ENCODE peak calls at places on chromosomes 4 and X, in eight cellular contexts. Z, L, Q, N, D, C, W and O are unnamed samples.

GRCh38 chrX:134736351-134736750 is 78.1 kb upstream of the PLAC1 start:
- DNase-seq in Q (no peak), N (no peak), D (no peak), C (no peak), L (no peak), W (no peak), Z (no peak), O (no peak)

GRCh38 chrX:79080131-79080530 is 64.4 kb upstream of the GPR174 start:
- DNase-seq in Z (no peak), N (no peak), Q (no peak), W (no peak), D (no peak), L (no peak), C (no peak), O (no peak)

GRCh38 chrX:94831364-94831763 is 1157.4 kb downstream of the FAM133A start:
- DNase-seq in D (peak), C (no peak), N (no peak), Q (no peak), W (peak), L (no peak), Z (no peak), O (no peak)

GRCh38 chrX:36974896-36975295 is 33.3 kb upstream of the FAM47C start:
- DNase-seq in N (no peak), D (no peak), W (no peak), Q (no peak), L (no peak), C (no peak), Z (no peak), O (no peak)

GRCh38 chr4:78960926-78961325 is 21.7 kb upstream of the PAQR3 start:
- DNase-seq in Q (no peak), C (no peak), L (no peak), D (no peak), N (no peak), Z (no peak), W (no peak), O (no peak)

GRCh38 chr4:121484633-121485032 is 103.8 kb upstream of the QRFPR start:
- DNase-seq in N (no peak), C (no peak), L (peak), Q (peak), W (peak), D (peak), Z (peak), O (peak)

GRCh38 chr4:119623025-119623424 is 5.6 kb downstream of the PDE5A start:
- DNase-seq in N (no peak), L (no peak), W (no peak), Z (no peak), D (peak), C (no peak), Q (no peak), O (no peak)

GRCh38 chr4:26021417-26022345 is 107.7 kb downstream of the SMIM20 start:
- DNase-seq in C (no peak), L (no peak), D (no peak), N (no peak), Z (no peak), Q (peak), W (no peak), O (no peak)

GRCh38 chrX:11423362-11423818 is 130.2 kb downstream of the AMELX start:
- DNase-seq in L (peak), Q (no peak), W (no peak), N (peak), Z (no peak), C (no peak), D (peak), O (no peak)

GRCh38 chr4:1406946-1407656 is 859 bp upstream of the NKX1-1 start:
- DNase-seq in Q (no peak), D (no peak), C (no peak), N (no peak), L (no peak), Z (no peak), W (peak), O (no peak)

GRCh38 chr4:127484101-127484500 is 148.7 kb upstream of the INTU start:
- DNase-seq in L (no peak), Z (no peak), D (no peak), N (no peak), Q (no peak), W (no peak), C (no peak), O (no peak)

GRCh38 chr4:127482049-127482448 is 150.7 kb upstream of the INTU start:
- DNase-seq in Z (no peak), Q (no peak), N (no peak), D (no peak), L (no peak), W (no peak), C (no peak), O (no peak)

DNA sequence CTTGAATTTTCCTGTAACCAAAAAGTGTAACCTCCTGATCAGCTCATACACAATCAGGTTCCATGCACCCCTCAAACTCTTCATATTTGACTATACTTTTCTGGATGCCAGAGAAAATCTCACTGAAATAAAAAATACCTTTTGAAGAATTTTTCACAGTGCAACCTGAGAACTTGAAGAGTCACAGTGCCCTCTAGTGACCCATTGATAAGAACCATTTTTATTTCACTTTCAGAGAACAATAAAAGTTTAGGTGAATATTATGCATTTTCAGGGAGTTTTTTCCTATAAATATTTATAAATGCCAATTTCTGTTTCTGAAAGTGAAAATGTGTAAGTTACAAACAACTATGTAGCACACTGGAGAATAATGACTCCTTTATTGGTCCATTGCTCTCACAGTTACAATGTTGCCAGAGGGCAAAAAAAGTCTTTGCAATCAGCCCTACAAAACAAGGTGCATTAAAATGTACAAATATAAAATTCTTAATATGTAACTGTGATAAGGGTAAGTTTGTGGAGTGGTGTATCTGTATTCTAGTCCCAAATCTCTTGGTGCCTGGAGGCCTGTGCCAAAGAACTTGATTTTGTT is 153.6 kb upstream of the INTU start:
- DNase-seq in C (no peak), Z (peak), W (peak), N (no peak), D (peak), Q (peak), L (peak), O (peak)
- TF ChIP-seq RAD21 in C (peak), Z (peak), W (peak), N (peak), D (peak), Q (peak), L (peak), O (no peak)

GRCh38 chr4:141652161-141652778 is 15.9 kb downstream of the IL15 start:
- DNase-seq in C (no peak), Q (no peak), Z (no peak), L (no peak), D (peak), W (no peak), N (no peak), O (no peak)

GRCh38 chr4:141657550-141657949 is 21.2 kb downstream of the IL15 start:
- DNase-seq in D (no peak), C (no peak), W (no peak), Q (no peak), N (no peak), Z (no peak), L (no peak), O (no peak)

GRCh38 chr4:141658316-141658715 is 21.9 kb downstream of the IL15 start:
- DNase-seq in L (no peak), Q (no peak), Z (no peak), W (no peak), D (no peak), N (no peak), C (no peak), O (no peak)

GRCh38 chr4:141656031-141656430 is 19.6 kb downstream of the IL15 start:
- DNase-seq in Z (no peak), D (no peak), W (no peak), Q (no peak), N (no peak), L (no peak), C (no peak), O (no peak)

GRCh38 chr4:141654098-141654497 is 17.7 kb downstream of the IL15 start:
- DNase-seq in W (no peak), Z (no peak), L (no peak), C (peak), D (peak), Q (no peak), N (no peak), O (no peak)
- TF ChIP-seq RAD21 in W (peak), Z (peak), L (no peak), C (peak), D (peak), Q (peak), N (no peak), O (no peak)

DNA sequence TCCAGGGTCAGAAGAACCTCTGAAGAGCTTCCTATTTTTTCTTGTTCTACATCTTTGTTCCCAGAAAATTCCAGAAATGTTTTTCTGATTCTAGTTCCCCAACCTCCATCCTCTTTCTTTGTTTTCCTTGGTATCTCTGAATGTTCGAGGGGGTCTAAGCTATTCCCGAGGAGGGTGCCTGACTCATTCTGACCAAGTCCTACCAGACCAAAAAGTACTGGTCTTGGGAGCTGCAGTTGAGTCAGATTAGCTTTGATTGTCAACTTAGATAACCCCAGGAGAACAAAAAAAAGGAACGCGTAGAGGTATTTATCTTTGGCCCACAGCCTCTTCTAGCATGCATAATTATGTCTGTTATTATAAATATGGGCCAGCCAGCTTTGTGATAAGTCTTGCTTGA is 12.1 kb upstream of the TENM3 start:
- DNase-seq in C (no peak), N (no peak), D (peak), L (no peak), Q (no peak), W (no peak), Z (no peak), O (no peak)
- TF ChIP-seq RAD21 in C (no peak), N (no peak), D (no peak), L (no peak), Q (no peak), W (no peak), Z (no peak), O (no peak)

DNA sequence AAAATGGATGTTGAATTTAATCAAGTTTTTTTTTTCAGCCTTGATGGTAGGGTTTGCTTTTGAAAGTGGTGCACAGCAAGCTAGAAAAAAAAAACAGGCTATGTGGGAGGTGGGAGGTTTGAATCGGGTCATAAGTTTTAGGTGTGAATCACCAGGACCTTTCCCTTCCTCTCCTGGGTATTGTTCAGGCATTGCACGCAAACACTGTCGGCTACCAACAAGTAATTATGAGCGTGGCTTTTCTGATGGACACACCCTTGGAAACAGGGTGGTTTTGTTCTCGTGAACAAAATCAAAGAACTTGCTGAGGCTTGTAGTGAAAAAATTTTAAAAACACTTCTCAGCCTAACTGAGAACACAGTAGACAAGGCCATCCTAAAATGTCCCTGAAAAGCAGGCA is 18.1 kb downstream of the PIR start:
- DNase-seq in N (no peak), D (no peak), Z (no peak), L (no peak), C (no peak), W (no peak), Q (no peak), O (no peak)
- TF ChIP-seq RAD21 in N (no peak), D (no peak), Z (no peak), L (no peak), C (no peak), W (no peak), Q (no peak), O (no peak)

GRCh38 chr4:107989162-107989536 is 540 bp upstream of the HADH start:
- DNase-seq in D (no peak), C (no peak), Z (no peak), L (no peak), N (no peak), Q (no peak), W (no peak), O (peak)
- TF ChIP-seq RAD21 in D (no peak), C (no peak), Z (no peak), L (no peak), N (no peak), Q (no peak), W (no peak), O (no peak)

DNA sequence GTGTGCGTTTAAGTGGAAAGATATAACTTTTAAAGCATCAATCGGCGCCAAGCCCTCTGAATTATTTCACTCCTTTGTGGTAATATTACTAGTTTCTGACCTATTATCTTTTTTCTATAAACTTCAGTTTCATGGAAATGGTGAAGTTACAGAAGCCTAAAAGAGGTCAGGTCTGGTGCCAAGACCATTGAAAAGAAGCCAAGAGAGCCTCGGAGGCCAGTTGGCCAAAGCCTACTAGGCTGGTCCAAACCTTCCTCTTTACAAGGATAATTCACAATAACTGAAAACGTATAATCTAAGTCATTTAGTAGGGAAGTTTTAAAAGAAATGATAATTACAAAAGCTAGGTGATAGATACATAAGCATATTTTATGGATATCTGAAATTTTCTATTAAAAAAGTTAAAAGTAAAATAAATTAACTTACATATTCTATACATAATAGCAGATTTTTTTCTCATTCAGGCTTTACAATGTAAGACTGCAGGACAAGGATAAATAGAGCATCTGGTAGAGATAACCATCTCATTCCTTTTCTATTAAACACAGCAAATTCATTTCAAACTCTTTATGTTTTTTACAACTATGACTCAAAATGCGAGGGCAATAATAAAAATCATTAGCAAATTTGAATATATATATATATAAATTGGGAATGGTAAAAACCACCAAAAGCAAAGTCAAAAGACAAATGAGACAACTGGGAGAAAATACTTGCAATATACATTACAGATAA is 49.2 kb downstream of the WDFY3 start:
- DNase-seq in L (no peak), W (no peak), N (no peak), D (peak), C (no peak), Z (no peak), Q (no peak), O (no peak)
- TF ChIP-seq RAD21 in L (no peak), W (no peak), N (no peak), D (no peak), C (no peak), Z (no peak), Q (no peak), O (no peak)

DNA sequence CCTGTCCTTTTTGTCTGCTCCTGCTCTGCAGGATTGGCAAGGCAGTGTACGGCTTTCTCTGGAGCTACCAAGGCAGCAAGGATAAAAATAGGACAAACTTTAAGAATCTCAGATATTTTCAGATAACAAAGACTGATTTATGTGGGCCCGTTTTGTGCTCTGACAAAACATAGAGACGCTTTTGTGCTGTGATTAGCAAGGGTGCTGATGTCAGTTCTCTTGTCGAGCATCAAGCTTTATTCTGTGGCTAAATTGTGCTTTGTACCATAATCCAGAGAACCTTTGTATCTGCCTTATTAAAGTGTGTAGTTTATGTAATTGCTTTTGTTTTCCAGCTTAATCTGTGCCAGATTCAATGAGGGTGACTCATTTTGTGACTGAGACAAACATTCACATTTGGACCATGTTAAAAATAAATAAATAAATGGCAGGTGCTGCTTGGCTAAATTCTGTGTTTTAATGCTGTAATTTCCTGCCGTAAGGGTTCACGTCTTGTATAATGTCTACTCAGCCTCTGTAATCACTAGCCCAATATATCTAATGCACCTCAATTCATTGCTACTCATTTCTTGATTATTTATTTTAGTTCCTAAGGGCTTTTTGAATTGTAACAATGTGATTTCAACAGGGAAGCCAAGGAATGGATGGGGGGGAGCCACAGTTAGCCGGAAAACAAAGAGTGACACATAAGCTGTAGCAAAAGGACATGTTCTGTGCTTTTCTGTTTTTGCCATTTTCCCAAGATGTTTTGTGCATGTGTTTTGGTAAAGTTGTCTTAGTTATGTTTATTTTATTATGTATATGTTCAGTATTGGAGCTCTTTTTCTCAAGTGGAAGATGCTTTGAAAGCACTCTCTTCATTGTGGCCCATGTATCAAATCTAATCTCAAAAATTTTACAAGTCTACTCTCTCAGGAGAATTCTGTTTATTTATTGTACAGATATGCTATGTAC is 75.1 kb downstream of the GAB1 start:
- DNase-seq in D (peak), Q (no peak), W (no peak), L (no peak), N (no peak), Z (no peak), C (no peak), O (no peak)
- TF ChIP-seq RAD21 in D (no peak), Q (no peak), W (no peak), L (no peak), N (no peak), Z (no peak), C (no peak), O (no peak)